ENCODE peak calls at places on chromosomes 7 and 10, in seven cellular contexts. N is fibroblast of lung, I is ovary, R is psoas muscle, V is cardiac fibroblast, K is right atrium auricular region, W is astrocyte of the spinal cord. T is an unnamed sample.

GRCh38 chr7:130734525-130735272 is 692 bp upstream of the KLF14 start:
- DNase-seq in I (no peak), K (no peak), W (peak; percentile 29), V (no peak), R (no peak), N (no peak), T (peak; percentile 25)

GRCh38 chr7:44087914-44088838 is 5.8 kb upstream of the POLM start:
- DNase-seq in W (peak; percentile 84), V (peak; percentile 91), K (peak; percentile 80), I (peak; percentile 80), N (peak; percentile 89), R (peak; percentile 86), T (peak; percentile 82)

GRCh38 chr7:108054537-108054936 is 51.6 kb upstream of the LAMB1 start:
- DNase-seq in W (no peak), I (no peak), R (no peak), V (no peak), N (no peak), K (no peak), T (no peak)

GRCh38 chr10:71479831-71480230 is 83.1 kb downstream of the CDH23 start:
- DNase-seq in R (no peak), N (no peak), I (no peak), K (no peak), W (no peak), V (no peak), T (no peak)

GRCh38 chr10:116877391-116877790 is 28.1 kb downstream of the ENO4 start:
- DNase-seq in K (no peak), V (no peak), I (no peak), N (no peak), R (no peak), W (no peak), T (no peak)

GRCh38 chr10:103105462-103105861 is 87.6 kb downstream of the NT5C2 start:
- DNase-seq in R (no peak), V (no peak), W (no peak), K (no peak), N (no peak), I (no peak), T (no peak)

GRCh38 chr10:25831138-25831537 is 102.9 kb upstream of the MYO3A start:
- DNase-seq in K (no peak), I (no peak), V (no peak), R (no peak), N (no peak), W (no peak), T (no peak)

GRCh38 chr10:97333601-97334369 is 744 bp downstream of the FRAT2 start:
- DNase-seq in V (peak; percentile 52), W (peak; percentile 54), I (peak; percentile 44), R (peak; percentile 79), K (no peak), N (peak; percentile 58), T (peak; percentile 63)

GRCh38 chr10:114801411-114801813 is 20.2 kb upstream of the FHIP2A start:
- DNase-seq in K (no peak), N (no peak), I (no peak), V (no peak), W (no peak), R (no peak), T (peak; percentile 68)

GRCh38 chr10:47261121-47261520 is 38.9 kb upstream of the GDF10 start:
- DNase-seq in N (no peak), W (no peak), K (no peak), I (no peak), R (no peak), V (no peak), T (no peak)

GRCh38 chr10:57579926-57580325 is 687.8 kb downstream of the IPMK start:
- DNase-seq in I (peak; percentile 22), R (no peak), V (peak; percentile 24), K (no peak), N (peak; percentile 2), W (peak; percentile 24), T (peak; percentile 23)

GRCh38 chr7:17236161-17236560 is 62.3 kb upstream of the AHR start:
- DNase-seq in W (no peak), N (no peak), R (no peak), I (no peak), V (peak; percentile 30), K (no peak), T (no peak)

GRCh38 chr10:88157981-88158465 is 294.6 kb downstream of the PTEN start:
- DNase-seq in R (no peak), K (no peak), W (peak; percentile 88), N (peak; percentile 95), V (peak; percentile 83), I (peak; percentile 31), T (peak; percentile 90)

GRCh38 chr10:87721781-87722180 is 62.1 kb downstream of the PAPSS2 start:
- DNase-seq in V (peak; percentile 68), N (no peak), I (no peak), W (no peak), K (no peak), R (no peak), T (no peak)

GRCh38 chr7:1225462-1226154 is 7.1 kb upstream of the UNCX start:
- DNase-seq in N (no peak), W (no peak), I (no peak), V (peak; percentile 17), R (no peak), K (no peak), T (peak; percentile 27)

GRCh38 chr10:102375250-102375649 is 20.3 kb upstream of the NFKB2 start:
- DNase-seq in W (no peak), R (no peak), V (no peak), K (no peak), N (no peak), I (no peak), T (no peak)

GRCh38 chr10:17226891-17227303 is 1.1 kb upstream of the VIM start:
- DNase-seq in K (no peak), V (no peak), R (no peak), N (no peak), W (no peak), I (no peak), T (no peak)

GRCh38 chr7:159023216-159023615 is 121.5 kb downstream of the VIPR2 start:
- DNase-seq in N (no peak), R (peak; percentile 36), W (no peak), K (no peak), I (peak; percentile 13), V (no peak), T (no peak)

DNA sequence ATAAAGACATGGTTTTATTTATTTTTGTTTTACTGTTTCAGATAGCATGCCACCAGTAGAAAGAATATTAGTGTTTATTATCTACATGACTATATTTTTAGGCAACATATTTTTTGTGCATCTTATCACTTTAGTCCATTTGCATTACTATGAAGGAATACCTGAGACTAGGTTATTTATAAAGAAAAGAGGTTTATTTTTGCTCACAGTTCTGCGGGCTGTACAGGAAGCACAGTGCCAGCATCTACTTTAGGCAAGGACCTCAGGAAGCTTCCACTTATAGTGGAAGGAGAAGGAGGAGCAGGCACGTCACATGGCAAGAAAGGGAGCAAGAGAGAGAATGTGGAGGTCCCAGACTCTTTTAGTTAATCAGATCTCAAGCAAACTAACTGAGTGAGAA is 5.7 kb downstream of the CAV2 start:
- DNase-seq in I (no peak), N (no peak), K (no peak), W (no peak), V (no peak), R (no peak), T (no peak)
- H3K4me3 ChIP-seq in I (no peak overlapping the region), N (no peak overlapping the region), K (no peak overlapping the region), W (no peak overlapping the region), V (no peak overlapping the region), R (peak overlapping the region; percentile 3), T (no peak overlapping the region)

GRCh38 chr7:66642186-66642585 is 13.5 kb downstream of the KCTD7 start:
- DNase-seq in I (no peak), R (no peak), N (no peak), W (no peak), K (no peak), V (no peak), T (no peak)
- TF ChIP-seq CTCF in I (no peak), R (no peak), N (no peak), W (no peak), K (no peak), V (no peak), T (no peak)

DNA sequence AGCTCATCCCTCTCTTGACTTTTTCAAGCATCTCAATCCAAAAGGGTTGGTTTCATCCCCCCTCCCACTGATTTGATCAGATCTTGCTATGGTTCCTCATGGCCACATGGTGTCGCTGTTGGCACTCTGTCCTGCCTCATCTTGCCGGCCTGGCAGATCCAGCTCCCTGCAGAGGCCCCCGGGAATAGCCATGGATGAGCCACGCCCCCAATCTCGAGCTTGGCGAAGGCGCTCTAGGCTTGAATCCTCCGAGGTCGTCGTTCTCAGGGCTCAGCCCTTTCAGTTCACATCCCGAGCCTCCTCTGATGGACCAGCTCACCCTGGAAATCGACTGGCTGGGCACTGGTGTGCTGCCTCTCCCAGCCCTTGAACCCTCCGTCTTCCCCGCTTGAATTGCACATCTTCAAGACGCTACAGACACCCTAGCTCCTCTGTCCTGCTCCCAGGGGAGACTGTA is 628.7 kb downstream of the TYW1 start:
- DNase-seq in K (peak; percentile 62), V (peak; percentile 84), R (peak; percentile 87), W (peak; percentile 35), N (peak; percentile 58), I (peak; percentile 89), T (peak; percentile 37)
- H3K4me3 ChIP-seq in K (no peak overlapping the region), V (no peak overlapping the region), R (peak overlapping the region; percentile 34), W (no peak overlapping the region), N (peak overlapping the region; percentile 25), I (no peak overlapping the region), T (no peak overlapping the region)

GRCh38 chr10:11168423-11169100 is 150.9 kb downstream of the CELF2 start:
- DNase-seq in R (no peak), I (no peak), K (no peak), W (no peak), N (no peak), V (no peak), T (no peak)

GRCh38 chr10:11167233-11167979 is 149.7 kb downstream of the CELF2 start:
- DNase-seq in V (no peak), R (no peak), N (no peak), I (no peak), K (no peak), W (no peak), T (no peak)

GRCh38 chr10:11164806-11165590 is 147.3 kb downstream of the CELF2 start:
- DNase-seq in R (peak; percentile 74), N (peak; percentile 91), I (peak; percentile 71), K (peak; percentile 87), V (peak; percentile 80), W (peak; percentile 73), T (peak; percentile 22)

GRCh38 chr10:11163990-11164805 is 146.5 kb downstream of the CELF2 start:
- DNase-seq in V (no peak), N (no peak), W (no peak), R (no peak), K (no peak), I (no peak), T (no peak)

DNA sequence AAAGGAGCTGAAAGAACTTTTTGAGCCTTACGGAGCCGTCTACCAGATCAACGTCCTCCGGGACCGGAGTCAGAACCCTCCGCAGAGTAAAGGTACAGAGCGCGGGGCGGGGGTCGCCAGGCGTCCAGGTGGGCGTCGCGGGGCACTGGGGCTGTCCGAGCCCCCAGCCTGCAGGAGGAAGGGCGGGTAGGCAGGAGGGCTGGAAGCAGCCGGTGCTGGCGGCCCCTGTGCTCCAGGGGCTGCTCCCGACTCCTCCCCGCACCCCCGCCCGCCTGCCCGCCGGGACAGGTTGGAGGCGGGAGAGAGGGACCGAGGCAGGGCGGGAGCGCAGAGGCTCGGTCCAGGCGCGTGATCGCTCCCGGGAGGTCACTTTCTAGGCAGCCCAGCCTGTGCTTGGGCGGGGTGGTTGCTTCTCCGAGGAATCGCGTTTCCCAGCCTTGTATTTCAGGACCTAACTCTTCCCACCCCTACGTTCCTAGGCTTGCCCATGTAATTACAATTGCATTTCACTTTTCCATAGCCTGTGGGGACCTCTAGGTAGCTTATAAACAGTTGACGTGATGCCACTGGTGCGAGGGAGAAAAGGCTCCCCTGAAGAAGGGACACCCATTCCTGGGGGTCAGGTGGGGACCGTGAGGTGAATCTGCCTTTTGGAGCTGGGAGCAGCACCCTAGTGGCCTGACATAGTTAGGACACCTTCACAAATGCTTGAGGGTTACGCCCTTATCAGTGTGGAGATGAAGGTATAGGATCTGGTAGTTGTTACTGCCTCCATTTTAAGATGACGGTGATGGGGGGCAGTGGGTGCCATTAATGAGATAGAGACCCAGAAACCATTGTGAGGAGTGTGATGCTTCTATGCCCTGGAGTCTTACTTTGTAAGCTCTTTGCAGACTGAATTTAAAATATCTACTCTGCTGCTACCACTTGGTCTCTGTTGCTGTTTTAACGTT is 148.2 kb downstream of the CELF2 start:
- DNase-seq in N (peak; percentile 16), W (no peak), I (peak; percentile 75), K (no peak), V (peak; percentile 18), R (peak; percentile 79), T (no peak)
- TF ChIP-seq CTCF in N (peak; percentile 46), W (peak; percentile 47), I (peak; percentile 38), K (peak; percentile 30), V (peak; percentile 29), R (peak; percentile 17), T (peak; percentile 27)

T was measured in fibroblast of villous mesenchyme.